ENCODE peak calls at places on chromosomes 4 and X, in four cellular contexts. D is AG09309, T is testis, F is fibroblast of the aortic adventitia. E is an unnamed sample.

GRCh38 chrX:107718156-107718621 is 57.4 kb downstream of the TSC22D3 start:
- DNase-seq in D (peak), T (peak), F (peak), E (peak)

GRCh38 chrX:119512145-119512800 is 44.0 kb downstream of the SLC25A5 start:
- DNase-seq in D (peak), T (peak), F (peak), E (peak)

GRCh38 chrX:101397779-101398178 is 7.0 kb downstream of the RPL36A start:
- DNase-seq in D (no peak), T (no peak), F (no peak), E (no peak)

GRCh38 chr4:73674451-73674919 is 54.2 kb upstream of the RASSF6 start:
- DNase-seq in D (no peak), T (no peak), F (no peak), E (no peak)

GRCh38 chrX:134669378-134670098 is 11.3 kb upstream of the PLAC1 start:
- DNase-seq in D (peak), T (no peak), F (peak), E (no peak)

GRCh38 chr4:85720736-85721135 is 245.8 kb downstream of the ARHGAP24 start:
- DNase-seq in D (no peak), T (no peak), F (peak), E (no peak)

GRCh38 chrX:149374751-149375150 is 130.4 kb downstream of the IDS start:
- DNase-seq in D (no peak), T (no peak), F (no peak), E (no peak)

GRCh38 chrX:108666101-108666500 is 70.3 kb downstream of the IRS4 start:
- DNase-seq in D (no peak), T (no peak), F (no peak), E (no peak)

GRCh38 chr4:139873111-139873866 is 207.7 kb downstream of the MGST2 start:
- DNase-seq in D (peak), T (no peak), F (peak), E (no peak)

GRCh38 chr4:159673221-159673620 is 570.3 kb downstream of the RAPGEF2 start:
- DNase-seq in D (no peak), T (no peak), F (no peak), E (no peak)

GRCh38 chrX:145405012-145405411 is 157.7 kb downstream of the SPANXN1 start:
- DNase-seq in D (no peak), T (peak), F (peak), E (peak)

GRCh38 chr4:131427000-131427399 is 1722.1 kb upstream of the PCDH10 start:
- DNase-seq in D (no peak), T (no peak), F (no peak), E (no peak)

GRCh38 chrX:48917139-48917980 is 1.5 kb downstream of the PIM2 start:
- DNase-seq in D (peak), T (peak), F (peak), E (peak)

GRCh38 chr4:119728692-119729593 is 100.3 kb upstream of the PDE5A start:
- DNase-seq in D (no peak), T (no peak), F (peak), E (no peak)

GRCh38 chr4:122285285-122285684 is 93.5 kb upstream of the ADAD1 start:
- DNase-seq in D (no peak), T (no peak), F (no peak), E (no peak)

GRCh38 chr4:138834029-138834428 is 181.6 kb upstream of the NOCT start:
- DNase-seq in D (no peak), T (no peak), F (no peak), E (no peak)

DNA sequence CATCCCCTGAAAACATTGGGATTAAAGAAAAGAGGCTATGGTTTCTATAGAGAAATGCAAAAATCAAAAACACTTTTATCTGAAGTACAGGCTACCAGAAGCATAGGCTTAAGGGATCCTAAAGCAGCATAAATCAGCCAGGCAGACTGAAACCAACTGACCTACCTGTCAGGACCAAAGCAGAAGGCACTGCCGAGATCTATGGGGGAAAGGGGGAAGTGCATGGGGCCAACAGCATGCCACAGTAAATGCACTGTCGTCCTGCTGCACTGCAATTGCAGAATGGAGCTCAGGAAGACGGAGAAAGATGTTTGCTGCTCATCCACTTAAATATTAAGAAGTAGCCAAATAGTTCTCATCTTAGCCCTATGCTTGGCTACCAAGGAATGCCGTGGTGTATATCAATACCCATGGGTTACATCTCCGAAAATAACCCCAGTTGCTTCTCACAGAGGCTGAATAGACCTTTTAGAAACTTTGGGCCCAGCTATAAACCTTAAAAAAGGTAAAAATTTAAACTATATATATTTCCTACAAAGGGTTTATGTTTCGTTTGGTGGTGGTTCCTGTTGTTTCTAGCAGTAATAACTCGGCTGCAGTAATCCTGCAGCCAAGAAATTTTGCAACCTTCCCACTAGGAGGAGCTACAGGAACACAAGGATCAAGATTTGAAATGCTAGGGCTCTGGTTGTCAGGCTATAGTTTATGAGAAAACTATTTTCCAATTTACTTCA is 312.2 kb upstream of the DIAPH2 start:
- DNase-seq in D (peak), T (peak), F (peak), E (peak)
- TF ChIP-seq CTCF in D (peak), T (peak), F (peak), E (peak)

GRCh38 chr4:59994118-59994517 is 1206.0 kb upstream of the ADGRL3 start:
- DNase-seq in D (no peak), T (no peak), F (no peak), E (no peak)
- TF ChIP-seq CTCF in D (no peak), T (no peak), F (no peak), E (no peak)

DNA sequence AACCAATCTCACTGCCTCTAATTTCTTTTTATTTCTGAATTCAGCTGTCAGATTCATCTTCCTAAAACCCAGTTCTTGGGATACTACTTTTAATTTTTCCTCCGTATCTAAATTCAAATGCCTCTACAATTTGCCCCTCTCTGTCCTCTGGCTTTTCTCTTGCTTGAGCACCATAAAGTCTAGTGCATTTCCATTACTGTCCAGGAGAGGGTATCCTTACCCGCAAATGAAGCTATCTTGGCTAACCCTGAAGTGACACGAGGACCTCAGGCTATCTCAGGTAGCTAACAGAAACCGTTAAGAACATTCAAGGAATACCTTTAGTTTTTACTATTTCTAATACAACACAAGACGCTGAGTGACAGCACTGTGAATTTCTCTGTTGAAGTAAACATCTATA is 49.4 kb upstream of the PRR32 start:
- DNase-seq in D (no peak), T (peak), F (no peak), E (no peak)
- TF ChIP-seq CTCF in D (no peak), T (no peak), F (peak), E (peak)

DNA sequence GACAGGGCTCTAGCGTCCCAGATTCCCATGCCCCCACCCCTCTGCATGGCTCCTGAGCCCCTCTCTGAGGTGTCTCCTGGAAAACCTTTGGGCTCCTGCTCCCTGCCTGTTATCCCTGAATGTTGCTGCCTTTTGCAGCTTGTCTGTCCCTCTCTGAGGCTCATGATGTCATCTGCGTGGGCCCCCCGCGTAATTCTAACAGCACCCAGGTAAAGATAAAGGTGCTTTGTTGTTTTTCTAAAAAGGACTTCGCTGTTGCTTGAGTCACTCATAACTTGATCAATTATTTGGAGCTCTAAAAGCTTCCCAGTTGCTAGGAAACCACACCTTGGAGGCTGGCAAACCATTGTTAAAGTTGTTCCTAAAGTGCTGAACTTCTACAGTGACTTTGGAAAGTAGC is 36.6 kb downstream of the WFS1 start:
- DNase-seq in D (no peak), T (no peak), F (no peak), E (no peak)
- TF ChIP-seq CTCF in D (no peak), T (no peak), F (no peak), E (no peak)

DNA sequence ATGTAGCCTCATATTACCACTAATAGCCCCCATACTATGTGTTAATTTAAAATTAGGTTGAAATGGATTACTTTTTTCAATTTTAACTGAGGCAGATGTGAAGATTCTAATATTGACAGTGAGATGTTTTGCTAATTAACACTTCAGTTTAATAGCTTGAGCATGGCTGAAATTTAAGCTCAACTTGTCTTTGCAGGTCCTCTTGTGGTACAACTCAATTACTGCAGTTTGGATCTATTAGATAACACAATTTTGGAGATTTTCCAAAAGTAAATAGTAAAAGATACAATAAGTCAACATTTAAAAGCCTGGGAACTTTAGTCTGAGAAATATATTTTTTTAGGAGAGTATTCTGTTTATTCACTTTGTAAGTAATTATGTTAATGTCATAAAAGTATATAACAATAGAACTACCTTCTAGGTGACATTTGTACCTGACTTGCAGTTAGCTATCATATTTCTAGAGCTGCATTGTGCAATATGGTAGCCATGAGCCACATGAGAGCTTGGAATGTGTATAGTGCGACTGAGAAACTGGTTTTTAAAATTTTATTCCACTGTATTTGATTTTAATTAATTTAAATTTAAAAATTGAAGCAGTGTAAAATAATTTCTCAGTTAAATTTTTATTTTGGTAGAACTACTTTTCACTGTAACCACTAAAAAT is 73.1 kb upstream of the FMR1 start:
- DNase-seq in D (no peak), T (no peak), F (no peak), E (no peak)
- TF ChIP-seq CTCF in D (no peak), T (no peak), F (no peak), E (peak)

GRCh38 chr4:3059090-3059428 is 15.3 kb downstream of the HTT-AS start:
- DNase-seq in D (no peak), T (no peak), F (no peak), E (no peak)

GRCh38 chr4:3065551-3065950 is 8.8 kb downstream of the HTT-AS start:
- DNase-seq in D (no peak), T (no peak), F (no peak), E (no peak)

GRCh38 chr4:3062466-3062865 is 11.9 kb downstream of the HTT-AS start:
- DNase-seq in D (no peak), T (no peak), F (peak), E (no peak)

GRCh38 chr4:3054169-3054759 is 20.1 kb downstream of the HTT-AS start:
- DNase-seq in D (no peak), T (no peak), F (no peak), E (no peak)

GRCh38 chr4:3059896-3060295 is 14.4 kb downstream of the HTT-AS start:
- DNase-seq in D (no peak), T (no peak), F (no peak), E (no peak)
- TF ChIP-seq CTCF in D (no peak), T (no peak), F (no peak), E (no peak)

DNA sequence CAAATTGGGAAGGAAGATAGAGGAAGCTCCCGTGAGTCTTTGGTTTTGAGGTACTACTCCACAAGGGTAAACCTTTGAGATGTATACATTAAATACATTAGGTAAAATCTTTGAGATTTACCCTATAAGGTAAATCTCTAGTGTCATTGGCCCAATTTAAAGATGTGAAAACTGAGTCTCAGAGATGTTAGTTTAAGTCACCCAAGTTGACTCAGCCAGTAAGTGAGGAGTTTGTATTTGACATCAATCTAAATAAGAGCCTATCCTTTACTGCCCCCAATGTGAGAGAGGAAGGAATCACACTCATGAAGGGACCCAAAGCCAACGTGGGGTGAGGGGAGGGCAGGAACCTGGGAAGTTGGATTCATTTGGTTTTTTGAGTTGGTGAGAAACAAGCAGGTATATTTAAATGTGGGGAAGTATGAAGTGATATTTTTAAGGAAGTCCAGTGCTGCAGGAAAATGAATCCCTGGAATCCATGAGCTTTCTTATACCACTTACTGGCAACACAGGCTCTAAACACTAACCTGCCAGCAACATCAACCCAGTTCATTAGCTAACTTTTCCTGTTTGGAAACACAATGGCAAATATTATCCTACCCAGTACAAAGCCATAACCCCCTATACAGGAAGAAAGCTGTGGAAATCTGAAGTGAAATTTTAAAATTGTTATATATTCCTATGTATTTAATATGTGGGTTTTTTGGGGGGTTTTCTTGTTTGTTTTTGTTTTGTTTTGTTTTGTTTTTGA is 55.3 kb downstream of the PALLD start:
- DNase-seq in D (no peak), T (no peak), F (peak), E (no peak)
- TF ChIP-seq CTCF in D (no peak), T (no peak), F (no peak), E (no peak)

GRCh38 chrX:85544609-85545008 is 165.1 kb upstream of the POF1B start:
- DNase-seq in D (no peak), T (no peak), F (peak), E (no peak)
- TF ChIP-seq CTCF in D (peak), T (no peak), F (peak), E (peak)

DNA sequence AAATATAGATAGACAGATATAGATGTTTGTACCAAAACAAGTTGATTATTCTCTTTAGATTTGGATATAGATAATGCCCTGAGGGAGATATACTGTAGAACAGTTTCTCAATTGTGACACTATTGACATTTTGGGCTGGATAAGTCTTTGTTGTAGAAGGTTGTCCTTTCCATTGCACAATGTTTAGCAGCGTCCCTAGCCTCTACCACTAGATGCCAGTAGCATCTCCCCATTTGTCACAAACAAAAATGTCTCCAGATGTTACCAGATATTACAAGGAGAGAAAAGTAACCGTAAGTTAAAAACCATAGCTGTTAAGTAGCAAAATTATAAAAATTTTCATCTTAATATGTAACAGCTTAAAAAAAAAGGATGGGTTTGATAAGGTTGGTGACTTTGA is 2595.3 kb downstream of the ARAP2 start:
- DNase-seq in D (peak), T (no peak), F (peak), E (no peak)
- TF ChIP-seq CTCF in D (peak), T (no peak), F (peak), E (peak)

GRCh38 chr4:184462724-184463123 is 11.6 kb downstream of the IRF2 start:
- DNase-seq in D (no peak), T (no peak), F (no peak), E (no peak)

GRCh38 chr4:184459413-184459812 is 14.9 kb downstream of the IRF2 start:
- DNase-seq in D (no peak), T (no peak), F (no peak), E (no peak)

GRCh38 chr4:184461711-184462110 is 12.6 kb downstream of the IRF2 start:
- DNase-seq in D (no peak), T (no peak), F (no peak), E (no peak)

GRCh38 chr4:184463158-184463557 is 11.2 kb downstream of the IRF2 start:
- DNase-seq in D (no peak), T (no peak), F (no peak), E (no peak)

GRCh38 chr4:184460495-184461285 is 13.7 kb downstream of the IRF2 start:
- DNase-seq in D (no peak), T (no peak), F (no peak), E (no peak)
- TF ChIP-seq CTCF in D (no peak), T (no peak), F (no peak), E (no peak)